ENCODE peak calls at places on chromosomes 6 and 20, in six cellular contexts. F, R, N, X, S and C are unnamed samples.

GRCh38 chr20:40811004-40811403 is 122.0 kb upstream of the MAFB start:
- DNase-seq in F (no peak), R (no peak), N (no peak), X (no peak), S (no peak), C (no peak)

GRCh38 chr20:63194007-63194820 is 21.7 kb downstream of the YTHDF1 start:
- DNase-seq in F (no peak), R (no peak), N (peak), X (no peak), S (no peak), C (no peak)

GRCh38 chr20:50680106-50680960 is 11.0 kb downstream of the RIPOR3 start:
- DNase-seq in F (no peak), R (no peak), N (peak), X (no peak), S (no peak), C (no peak)

GRCh38 chr20:51083447-51083846 is 60.5 kb upstream of the KCNG1 start:
- DNase-seq in F (no peak), R (no peak), N (no peak), X (no peak), S (no peak), C (no peak)

GRCh38 chr6:24855389-24856245 is 56.9 kb upstream of the ARMH2 start:
- DNase-seq in F (peak), R (no peak), N (peak), X (peak), S (peak), C (peak)

GRCh38 chr6:14499804-14500203 is 382.2 kb downstream of the CD83 start:
- DNase-seq in F (no peak), R (peak), N (peak), X (no peak), S (no peak), C (no peak)

GRCh38 chr6:45445749-45446454 is 68.2 kb upstream of the SUPT3H start:
- DNase-seq in F (peak), R (peak), N (peak), X (peak), S (no peak), C (no peak)

GRCh38 chr6:168385858-168386735 is 54.9 kb upstream of the SMOC2 start:
- DNase-seq in F (no peak), R (no peak), N (no peak), X (peak), S (no peak), C (no peak)

GRCh38 chr20:40082436-40082835 is 606.6 kb downstream of the MAFB start:
- DNase-seq in F (no peak), R (no peak), N (no peak), X (no peak), S (no peak), C (no peak)

GRCh38 chr6:139699335-139699734 is 324.9 kb upstream of the CITED2 start:
- DNase-seq in F (no peak), R (no peak), N (peak), X (no peak), S (no peak), C (no peak)

GRCh38 chr6:113734886-113735481 is 122.2 kb upstream of the MARCKS start:
- DNase-seq in F (no peak), R (no peak), N (peak), X (peak), S (no peak), C (no peak)

GRCh38 chr20:46207031-46207549 is 89.0 kb downstream of the CD40 start:
- DNase-seq in F (no peak), R (no peak), N (no peak), X (no peak), S (no peak), C (no peak)

GRCh38 chr20:21106171-21106694 is at the start of gene LINC00237:
- DNase-seq in F (no peak), R (no peak), N (no peak), X (no peak), S (no peak), C (no peak)

GRCh38 chr20:50427740-50428462 is 82.3 kb upstream of the PTPN1 start:
- DNase-seq in F (no peak), R (no peak), N (no peak), X (no peak), S (no peak), C (no peak)